ENCODE peak calls at places on chromosome 4, in four cellular contexts. I, Y, V and B are unnamed samples.

GRCh38 chr4:71236226-71236625 is 102.6 kb upstream of the SLC4A4 start:
- DNase-seq in Y (no peak), V (no peak), I (no peak), B (no peak)

GRCh38 chr4:118981839-118982381 is 93.3 kb downstream of the SYNPO2 start:
- DNase-seq in I (peak), V (peak), Y (peak), B (peak)

GRCh38 chr4:1727117-1728031 is 6.1 kb downstream of the TACC3 start:
- DNase-seq in Y (no peak), V (no peak), I (no peak), B (no peak)

GRCh38 chr4:10051536-10052135 is 30.3 kb upstream of the SLC2A9 start:
- DNase-seq in I (no peak), Y (no peak), V (no peak), B (no peak)

GRCh38 chr4:152690706-152691651 is 11.2 kb upstream of the TMEM154 start:
- DNase-seq in V (no peak), Y (no peak), I (no peak), B (no peak)

GRCh38 chr4:144683516-144683915 is 37.6 kb downstream of the HHIP start:
- DNase-seq in I (no peak), V (no peak), Y (no peak), B (no peak)

GRCh38 chr4:151672996-151673395 is 87.8 kb downstream of the GATB start:
- DNase-seq in I (peak), Y (no peak), V (no peak), B (no peak)

GRCh38 chr4:66307641-66308438 is 637.6 kb upstream of the EPHA5 start:
- DNase-seq in Y (no peak), V (no peak), I (no peak), B (no peak)

GRCh38 chr4:138609943-138610350 is 367.8 kb upstream of the SLC7A11 start:
- DNase-seq in I (no peak), V (no peak), Y (no peak), B (no peak)

GRCh38 chr4:185358514-185359433 is 37.0 kb downstream of the LRP2BP start:
- DNase-seq in V (no peak), Y (no peak), I (no peak), B (no peak)

GRCh38 chr4:40731792-40732245 is 17.9 kb upstream of the NSUN7 start:
- DNase-seq in Y (no peak), V (peak), I (no peak), B (no peak)

GRCh38 chr4:24419147-24420034 is 165.0 kb downstream of the DHX15 start:
- DNase-seq in Y (peak), V (peak), I (peak), B (peak)

GRCh38 chr4:119785963-119786362 is 157.4 kb upstream of the PDE5A start:
- DNase-seq in I (no peak), V (no peak), Y (peak), B (no peak)

GRCh38 chr4:84870398-84871163 is 95.9 kb downstream of the WDFY3 start:
- DNase-seq in Y (peak), V (no peak), I (peak), B (no peak)

GRCh38 chr4:41013746-41014145 is 200.6 kb downstream of the APBB2 start:
- DNase-seq in V (no peak), I (peak), Y (no peak), B (no peak)

GRCh38 chr4:189124149-189124758 is 816.4 kb upstream of the FRG1 start:
- DNase-seq in I (peak), Y (peak), V (peak), B (no peak)

GRCh38 chr4:117784266-117784665 is 250.0 kb upstream of the NDST3 start:
- DNase-seq in V (no peak), I (no peak), Y (no peak), B (no peak)

GRCh38 chr4:143424276-143424675 is 87.6 kb downstream of the GAB1 start:
- DNase-seq in I (no peak), Y (no peak), V (no peak), B (no peak)

GRCh38 chr4:91935217-91935616 is 368.5 kb upstream of the GRID2 start:
- DNase-seq in I (peak), V (no peak), Y (no peak), B (no peak)

GRCh38 chr4:81984746-81985145 is 389.0 kb downstream of the HNRNPD start:
- DNase-seq in V (no peak), I (no peak), Y (no peak), B (no peak)

GRCh38 chr4:176791591-176792347 is 953 bp downstream of the VEGFC start:
- DNase-seq in V (peak), I (peak), Y (no peak), B (no peak)

GRCh38 chr4:156875697-156876096 is 95.9 kb downstream of the PDGFC start:
- DNase-seq in Y (no peak), I (no peak), V (no peak), B (no peak)

GRCh38 chr4:110480031-110480549 is 4.1 kb downstream of the ENPEP start:
- DNase-seq in Y (no peak), I (no peak), V (no peak), B (no peak)

GRCh38 chr4:105474110-105474518 is 252 bp upstream of the PPA2 start:
- DNase-seq in I (no peak), V (no peak), Y (no peak), B (peak)

GRCh38 chr4:94298725-94299252 is 43.8 kb downstream of the HPGDS start:
- DNase-seq in I (no peak), Y (no peak), V (no peak), B (no peak)

GRCh38 chr4:152937535-152938236 is 1.6 kb downstream of the FHDC1 start:
- DNase-seq in V (peak), I (peak), Y (no peak), B (peak)

DNA sequence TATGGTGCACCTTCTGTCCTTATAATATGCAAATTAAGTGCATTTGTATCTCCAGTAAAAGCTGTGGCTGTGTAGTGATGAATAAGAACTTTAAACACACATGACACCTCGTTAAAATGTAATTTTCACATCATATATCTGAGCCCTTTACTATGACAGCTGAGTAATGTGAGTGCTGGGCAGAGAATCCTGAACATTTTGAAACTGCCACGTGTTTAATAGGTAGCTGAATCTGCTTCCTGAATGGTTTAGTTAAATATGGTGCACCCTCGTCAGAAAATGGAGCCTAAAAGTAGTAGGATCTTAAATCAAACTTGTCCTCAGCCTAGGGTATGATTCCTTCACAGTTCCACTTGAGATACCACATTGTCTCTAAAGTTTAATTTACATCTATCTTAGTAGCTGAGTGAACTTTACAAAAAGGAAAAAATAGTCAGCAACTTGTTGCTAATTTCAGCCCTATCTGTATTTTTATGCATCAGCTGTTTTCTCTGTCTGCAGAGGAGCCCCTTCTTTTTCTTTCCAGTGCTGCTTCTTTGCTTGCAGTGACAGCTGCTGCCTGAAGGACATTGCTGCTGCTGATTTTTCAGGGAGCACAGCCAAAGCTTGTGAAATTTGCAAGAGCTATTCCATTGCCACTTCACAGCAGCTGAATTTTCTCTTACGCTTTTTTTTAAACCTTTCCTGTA is 541.0 kb downstream of the ADGRL3 start:
- DNase-seq in I (peak), Y (no peak), V (peak), B (no peak)
- H3K4me3 ChIP-seq in I (no peak), Y (no peak), V (no peak), B (no peak)

DNA sequence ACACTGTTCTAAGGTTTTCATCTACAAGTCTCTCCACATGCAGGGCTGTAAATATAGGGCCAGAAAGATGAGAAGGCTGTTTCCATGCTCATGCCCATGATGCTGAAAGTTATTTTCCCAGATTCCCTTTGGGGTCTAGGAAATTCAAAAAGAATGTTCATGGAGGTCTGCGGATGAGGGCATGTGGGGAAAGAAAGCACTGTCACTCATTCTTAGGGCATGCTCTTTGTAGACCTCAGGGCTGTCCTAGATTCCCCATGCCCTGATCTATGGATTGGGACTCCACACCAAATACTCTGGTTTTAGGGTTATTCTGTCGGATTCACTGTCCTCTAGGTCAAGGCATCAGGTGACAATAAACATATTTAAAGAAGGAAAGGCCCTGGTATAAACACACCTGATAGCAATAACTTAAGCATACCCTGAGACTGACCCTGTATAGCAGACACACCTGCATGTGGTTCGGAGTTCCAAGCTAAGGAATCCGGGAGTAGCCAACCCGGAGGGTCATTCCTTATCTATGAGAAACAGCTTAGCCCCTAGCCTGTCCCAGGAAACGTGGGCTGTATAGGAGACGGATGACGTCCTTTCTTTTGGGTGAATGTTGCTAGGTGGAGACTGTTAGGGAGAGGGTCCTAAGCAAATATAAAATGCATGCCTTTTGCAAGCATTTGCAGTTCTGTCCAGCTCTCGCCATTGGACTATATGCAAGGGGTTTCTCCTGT is 37.6 kb downstream of the LNX1 start:
- DNase-seq in V (no peak), I (no peak), Y (no peak), B (no peak)
- H3K4me3 ChIP-seq in V (no peak), I (no peak), Y (no peak), B (no peak)

GRCh38 chr4:126708716-126709115 is 924.0 kb upstream of the INTU start:
- DNase-seq in Y (no peak), I (no peak), V (no peak), B (no peak)
- H3K4me3 ChIP-seq in Y (no peak), I (no peak), V (no peak), B (no peak)

GRCh38 chr4:19227701-19228100 is 1024.0 kb upstream of the SLIT2 start:
- DNase-seq in V (no peak), I (no peak), Y (no peak), B (no peak)

GRCh38 chr4:19236473-19236872 is 1015.2 kb upstream of the SLIT2 start:
- DNase-seq in I (no peak), V (peak), Y (no peak), B (no peak)

GRCh38 chr4:19230906-19231305 is 1020.8 kb upstream of the SLIT2 start:
- DNase-seq in Y (no peak), I (no peak), V (no peak), B (no peak)
- H3K4me3 ChIP-seq in Y (no peak), I (no peak), V (no peak), B (no peak)